ENCODE peak calls at places on chromosomes 6 and 20, in six cellular contexts. E is GM12878, K is HepG2, G is HCT116, L is H1, Z is K562. N is an unnamed sample.

GRCh38 chr6:90375681-90376439 is 79.2 kb upstream of the BACH2 start:
- DNase-seq in Z (no peak), K (no peak), E (no peak), L (no peak), G (no peak), N (no peak)

GRCh38 chr20:43095034-43095433 is 94.7 kb downstream of the PTPRT start:
- DNase-seq in K (no peak), E (no peak), Z (no peak), L (no peak), G (no peak), N (no peak)

GRCh38 chr6:134866563-134866962 is 83.3 kb downstream of the ALDH8A1 start:
- DNase-seq in K (no peak), E (no peak), Z (no peak), L (no peak), G (no peak), N (no peak)

GRCh38 chr20:4973330-4974097 is 27.8 kb downstream of the SLC23A2 start:
- DNase-seq in E (peak; percentile 85), K (peak; percentile 99), G (no peak), Z (no peak), L (no peak), N (no peak)

GRCh38 chr6:81166770-81167169 is 585.7 kb downstream of the TENT5A start:
- DNase-seq in Z (no peak), E (no peak), G (no peak), K (no peak), L (no peak), N (no peak)

GRCh38 chr6:16320533-16321340 is 82.3 kb downstream of the GMPR start:
- DNase-seq in E (no peak), G (no peak), L (no peak), K (no peak), Z (no peak), N (no peak)

GRCh38 chr6:134103004-134103403 is 50.6 kb upstream of the SLC2A12 start:
- DNase-seq in G (no peak), K (no peak), Z (no peak), E (no peak), L (no peak), N (no peak)

GRCh38 chr20:11810316-11811130 is 107.2 kb upstream of the BTBD3 start:
- DNase-seq in L (no peak), G (no peak), E (no peak), K (no peak), Z (no peak), N (no peak)

GRCh38 chr6:5989141-5989723 is 17.5 kb downstream of the NRN1 start:
- DNase-seq in G (no peak), Z (no peak), K (no peak), L (no peak), E (no peak), N (no peak)

GRCh38 chr6:16674666-16675392 is 86.4 kb downstream of the ATXN1 start:
- DNase-seq in G (no peak), Z (no peak), E (no peak), K (peak; percentile 35), L (no peak), N (no peak)

GRCh38 chr20:57179265-57179664 is 87.2 kb downstream of the BMP7 start:
- DNase-seq in G (no peak), L (no peak), K (no peak), Z (no peak), E (no peak), N (no peak)

GRCh38 chr6:44699851-44700250 is 312.3 kb downstream of the CDC5L start:
- DNase-seq in L (no peak), K (no peak), Z (no peak), G (no peak), E (no peak), N (no peak)

GRCh38 chr6:129638055-129639019 is 71.6 kb downstream of the ARHGAP18 start:
- DNase-seq in K (peak; percentile 85), Z (no peak), E (no peak), G (no peak), L (no peak), N (no peak)

GRCh38 chr6:43192911-43193310 is 10.9 kb downstream of the CUL9 start:
- DNase-seq in L (no peak), G (no peak), E (no peak), Z (no peak), K (no peak), N (no peak)

GRCh38 chr20:36855241-36855657 is 20.7 kb upstream of the TLDC2 start:
- DNase-seq in G (no peak), E (no peak), L (no peak), Z (no peak), K (no peak), N (no peak)

GRCh38 chr20:10670521-10671220 is 3.1 kb downstream of the JAG1 start:
- DNase-seq in E (peak; percentile 82), K (peak; percentile 47), L (no peak), Z (no peak), G (no peak), N (no peak)

GRCh38 chr6:15336905-15337583 is 91.2 kb downstream of the JARID2 start:
- DNase-seq in E (no peak), L (no peak), G (no peak), Z (no peak), K (no peak), N (no peak)

GRCh38 chr6:106913676-106914280 is 60.8 kb downstream of the CD24 start:
- DNase-seq in L (no peak), G (no peak), Z (no peak), E (peak; percentile 63), K (peak; percentile 64), N (no peak)

GRCh38 chr20:6213311-6213710 is 90.5 kb upstream of the FERMT1 start:
- DNase-seq in E (no peak), G (no peak), L (no peak), Z (peak; percentile 9), K (no peak), N (no peak)

GRCh38 chr6:142297996-142298753 is 3.6 kb upstream of the ADGRG6 start:
- DNase-seq in G (no peak), E (no peak), Z (no peak), K (peak; percentile 97), L (no peak), N (no peak)

GRCh38 chr6:393391-394221 is 2.1 kb downstream of the IRF4 start:
- DNase-seq in K (no peak), G (no peak), Z (no peak), E (no peak), L (no peak), N (no peak)

GRCh38 chr20:62142252-62143117 is 709 bp downstream of the PSMA7 start:
- DNase-seq in L (no peak), G (no peak), E (no peak), Z (no peak), K (no peak), N (no peak)
- TF ChIP-seq ZNF274 in L (no peak), G (no peak), E (no peak), Z (no peak), K (peak; percentile 70), N (no peak)

GRCh38 chr20:38875170-38875993 is 50.8 kb upstream of the FAM83D start:
- DNase-seq in Z (no peak), E (peak; percentile 97), K (no peak), G (no peak), L (no peak), N (no peak)
- TF ChIP-seq YY1 in Z (no peak), E (peak; percentile 81), K (no peak), G (no peak), L (no peak), N (no peak)

GRCh38 chr20:13996265-13996664 is 949 bp downstream of the MACROD2 start:
- DNase-seq in K (no peak), G (no peak), E (no peak), Z (no peak), L (no peak), N (no peak)
- H3K9me3 ChIP-seq in K (peaks cover 25% of the 10 kb centered on the region), G (peaks cover 13% of the 10 kb centered on the region), E (no peaks in the 10 kb centered on the region), Z (no peaks in the 10 kb centered on the region), L (no peaks in the 10 kb centered on the region), N (peaks cover 11% of the 10 kb centered on the region)

GRCh38 chr20:8756410-8756809 is 312.5 kb upstream of the PLCB4 start:
- DNase-seq in G (peak; percentile 18), E (no peak), Z (no peak), K (peak; percentile 60), L (no peak), N (no peak)

GRCh38 chr20:8755340-8756118 is 313.4 kb upstream of the PLCB4 start:
- DNase-seq in L (no peak), E (no peak), K (no peak), Z (no peak), G (no peak), N (no peak)

DNA sequence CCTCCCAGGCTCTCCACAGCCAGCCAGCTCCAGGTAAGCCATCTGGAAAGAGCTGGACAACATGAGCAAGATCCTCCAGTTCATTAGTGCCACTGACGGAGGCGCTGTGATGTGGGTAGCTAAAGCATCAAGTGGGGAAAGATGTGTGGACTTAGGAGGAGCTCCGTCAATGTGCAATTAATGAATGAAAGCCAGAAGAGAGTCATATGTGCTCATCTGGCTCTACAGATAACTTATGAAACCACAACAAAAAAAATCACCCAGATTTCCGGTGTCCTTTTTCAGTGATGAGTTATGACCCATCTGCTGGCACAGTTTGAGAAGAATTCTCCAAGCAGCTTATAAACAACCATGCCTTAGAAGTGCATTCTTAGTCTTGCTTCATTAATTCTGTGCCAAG is 311.7 kb upstream of the PLCB4 start:
- DNase-seq in G (no peak), K (no peak), Z (no peak), E (no peak), L (no peak), N (no peak)
- TF ChIP-seq ZNF274 in G (no peak), K (no peak), Z (no peak), E (no peak), L (no peak), N (no peak)

GRCh38 chr20:50186987-50187402 is 3.6 kb upstream of the CEBPB start:
- DNase-seq in Z (no peak), L (no peak), K (peak; percentile 47), G (no peak), E (no peak), N (no peak)
- TF ChIP-seq YY1 in Z (no peak), L (no peak), K (no peak), G (peak; percentile 17), E (no peak), N (no peak)